ENCODE peak calls at places on chromosomes 13 and 19, in four cellular contexts. H, M, G and W are unnamed samples.

GRCh38 chr19:42270346-42271044 is 1.4 kb downstream of the CIC start:
- DNase-seq in M (no peak), H (no peak), G (no peak), W (no peak)

GRCh38 chr13:78742659-78743058 is 83.7 kb upstream of the OBI1 start:
- DNase-seq in M (no peak), G (no peak), H (no peak), W (peak; percentile 47)

GRCh38 chr13:114248011-114248410 is 13.3 kb downstream of the CDC16 start:
- DNase-seq in G (peak; percentile 54), H (no peak), M (no peak), W (no peak)

GRCh38 chr13:22848539-22849052 is 332.2 kb upstream of the SGCG start:
- DNase-seq in G (no peak), M (peak; percentile 86), H (no peak), W (peak; percentile 93)

GRCh38 chr19:48614436-48615144 is at the start of gene FAM83E:
- DNase-seq in M (peak; percentile 86), G (no peak), H (peak; percentile 53), W (peak; percentile 77)

GRCh38 chr19:7562646-7563393 is 27.3 kb downstream of the PNPLA6 start:
- DNase-seq in M (peak; percentile 75), H (peak; percentile 21), G (no peak), W (peak; percentile 34)

GRCh38 chr19:54137913-54138776 is 583 bp downstream of the CNOT3 start:
- DNase-seq in G (no peak), M (peak; percentile 67), H (no peak), W (no peak)

GRCh38 chr13:79079351-79079839 is 326.7 kb downstream of the RBM26 start:
- DNase-seq in G (no peak), M (no peak), H (peak; percentile 63), W (no peak)

GRCh38 chr19:19513671-19514070 is 1.7 kb downstream of the TSSK6 start:
- DNase-seq in H (no peak), M (no peak), G (no peak), W (no peak)

GRCh38 chr13:20412761-20413355 is 112.8 kb downstream of the CRYL1 start:
- DNase-seq in H (peak; percentile 10), G (peak; percentile 71), M (no peak), W (peak; percentile 73)

GRCh38 chr13:33761744-33762143 is 56.2 kb upstream of the RFC3 start:
- DNase-seq in G (no peak), H (no peak), M (no peak), W (peak; percentile 30)

GRCh38 chr19:30690935-30691505 is 318.8 kb downstream of the ZNF536 start:
- DNase-seq in H (no peak), G (no peak), M (no peak), W (peak; percentile 39)

GRCh38 chr19:2491130-2491801 is 15.3 kb downstream of the GADD45B start:
- DNase-seq in M (no peak), G (peak; percentile 84), H (peak; percentile 78), W (no peak)

GRCh38 chr13:90396266-90396665 is 951.2 kb upstream of the MIR17HG start:
- DNase-seq in M (no peak), H (no peak), G (no peak), W (no peak)

GRCh38 chr19:10112037-10112751 is 701 bp downstream of the P2RY11 start:
- DNase-seq in G (no peak), H (peak; percentile 28), M (no peak), W (no peak)

GRCh38 chr13:23323946-23324709 is 109.4 kb downstream of the SACS start:
- DNase-seq in M (no peak), G (peak; percentile 32), H (no peak), W (no peak)

GRCh38 chr19:3178377-3178972 is at the start of gene S1PR4:
- DNase-seq in G (no peak), M (no peak), H (no peak), W (peak; percentile 24)

GRCh38 chr19:48625891-48626327 is 6.6 kb downstream of the SPHK2 start:
- DNase-seq in M (no peak), G (no peak), H (no peak), W (no peak)

GRCh38 chr13:112775791-112776279 is 86.0 kb downstream of the ATP11A start:
- DNase-seq in G (no peak), M (no peak), H (no peak), W (peak; percentile 36)

GRCh38 chr13:112466132-112467025 is 90.2 kb downstream of the SPACA7 start:
- DNase-seq in H (no peak), G (no peak), M (peak; percentile 39), W (no peak)

GRCh38 chr13:24194447-24194846 is 33.9 kb downstream of the SPATA13 start:
- DNase-seq in G (no peak), M (no peak), H (peak; percentile 22), W (no peak)

GRCh38 chr19:3698386-3698950 is 1.8 kb downstream of the PIP5K1C start:
- DNase-seq in M (no peak), H (no peak), G (peak; percentile 28), W (no peak)

GRCh38 chr19:38784224-38784623 is 4.8 kb upstream of the LGALS7B start:
- DNase-seq in G (peak; percentile 46), M (no peak), H (peak; percentile 62), W (no peak)

GRCh38 chr13:100608906-100609305 is 20.3 kb upstream of the GGACT start:
- DNase-seq in G (no peak), H (no peak), M (no peak), W (no peak)

GRCh38 chr13:32261567-32261966 is 53.6 kb downstream of the ZAR1L start:
- DNase-seq in H (peak; percentile 49), G (peak; percentile 92), M (no peak), W (no peak)

GRCh38 chr13:113658836-113659235 is 838 bp upstream of the ATP4B start:
- DNase-seq in H (no peak), M (no peak), G (no peak), W (no peak)

GRCh38 chr19:795691-796581 is 1.3 kb upstream of the PTBP1 start:
- DNase-seq in M (no peak), H (no peak), G (no peak), W (peak; percentile 28)
- H2AK5ac ChIP-seq in M (peak overlapping the region; percentile 40), H (peak overlapping the region; percentile 46), G (peak overlapping the region; percentile 83), W (no peak overlapping the region)

DNA sequence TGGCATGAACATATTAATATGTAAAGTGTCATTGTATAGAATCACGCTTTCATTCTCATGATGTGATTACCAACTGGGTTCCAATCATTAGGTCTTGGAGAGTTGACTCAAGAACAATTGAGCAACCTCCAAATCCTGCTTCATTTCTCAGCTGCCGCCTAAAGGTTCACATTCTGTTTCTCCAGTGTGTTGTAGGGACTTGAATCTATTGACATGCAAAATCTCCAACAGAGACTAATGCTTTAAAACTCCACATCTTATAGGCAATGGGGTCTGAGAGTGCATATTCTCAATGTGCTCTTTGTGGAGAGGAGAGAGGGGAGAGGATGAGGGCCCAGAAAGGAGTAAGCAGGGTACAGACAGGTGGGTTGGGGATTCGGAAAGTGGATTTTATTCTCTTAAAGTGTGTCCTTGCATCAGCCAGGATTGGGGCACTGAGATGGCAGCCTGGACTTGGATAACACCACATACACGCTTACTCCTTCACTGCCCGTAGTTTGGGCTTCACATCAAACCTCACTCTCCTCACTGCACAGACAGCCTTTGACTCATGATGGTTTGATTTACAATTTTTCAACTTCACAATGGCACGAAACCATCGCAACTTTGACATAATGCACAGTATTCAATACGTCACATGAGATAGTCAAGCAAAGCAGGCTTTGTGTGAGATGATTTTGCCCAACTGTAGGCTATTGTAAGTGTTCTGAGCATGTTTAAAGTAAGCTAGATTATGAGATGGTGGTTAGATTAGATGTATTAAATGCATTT is 241.3 kb upstream of the IRS2 start:
- DNase-seq in H (no peak), G (no peak), M (no peak), W (no peak)
- H2AK5ac ChIP-seq in H (no peak overlapping the region), G (no peak overlapping the region), M (no peak overlapping the region), W (no peak overlapping the region)

GRCh38 chr19:18415177-18415867 is 3.9 kb upstream of the SSBP4 start:
- DNase-seq in M (no peak), G (peak; percentile 66), H (no peak), W (peak; percentile 28)
- H2AK5ac ChIP-seq in M (peak overlapping the region; percentile 54), G (peak overlapping the region; percentile 94), H (no peak overlapping the region), W (no peak overlapping the region)

DNA sequence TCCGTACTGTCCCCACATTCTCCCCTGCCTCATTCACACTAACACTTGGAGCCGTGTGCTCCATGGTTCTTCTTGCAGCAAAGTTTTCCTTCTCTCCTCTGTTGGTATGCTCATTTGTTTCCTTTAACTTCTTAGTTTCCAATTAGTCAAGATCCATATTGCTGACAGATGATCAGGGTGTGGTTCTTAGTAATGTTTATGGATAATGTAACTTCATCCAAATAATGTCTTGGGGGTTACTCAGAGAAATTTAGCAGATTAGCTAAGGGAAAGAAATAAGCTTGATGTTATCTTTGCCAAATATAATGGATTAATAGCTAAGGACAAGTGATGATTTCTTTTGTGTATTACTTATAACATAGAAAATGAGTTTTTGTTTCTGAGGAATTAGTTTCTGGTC is 174.4 kb downstream of the NUFIP1 start:
- DNase-seq in M (no peak), G (no peak), H (no peak), W (no peak)
- H2AK5ac ChIP-seq in M (no peak overlapping the region), G (peak overlapping the region; percentile 52), H (no peak overlapping the region), W (no peak overlapping the region)

DNA sequence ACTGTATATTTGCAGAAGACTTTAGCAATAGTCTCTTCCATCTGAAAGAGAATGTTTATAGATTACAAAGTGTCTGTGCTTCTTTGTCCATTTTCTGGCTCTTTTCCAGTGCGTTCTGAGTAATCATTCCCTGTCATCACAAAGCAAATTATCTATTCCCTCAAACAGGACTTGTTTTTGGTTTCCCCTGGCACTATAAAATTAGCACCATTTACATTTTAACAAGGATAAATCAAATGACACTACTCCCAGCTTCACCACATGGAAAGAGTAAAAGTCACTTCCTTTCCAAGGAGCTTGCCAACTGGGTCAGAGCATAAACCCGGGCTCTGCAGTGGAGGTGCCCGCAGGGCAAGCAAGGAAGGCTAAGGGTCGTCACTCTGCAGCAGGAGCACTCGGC is 88.1 kb downstream of the SHISA2 start:
- DNase-seq in H (no peak), G (no peak), M (no peak), W (no peak)
- H2AK5ac ChIP-seq in H (no peak overlapping the region), G (no peak overlapping the region), M (no peak overlapping the region), W (no peak overlapping the region)